ENCODE peak calls at places on chromosomes 3 and 15, in five cellular contexts. One of them, this sample, is unnamed. For H3K4me1, the result is how much of the 10 kb centered on the place peaks cover.

GRCh38 chr3:66253790-66254620 is 33.2 kb downstream of the SLC25A26 start:
- DNase-seq in heart right ventricle: no peak
- DNase-seq in right atrium auricular region: no peak
- DNase-seq in transverse colon: no peak
- DNase-seq in OCI-LY7: peak
- DNase-seq in this sample: no peak

GRCh38 chr3:30293621-30294240 is 312.7 kb upstream of the TGFBR2 start:
- DNase-seq in transverse colon: no peak
- DNase-seq in heart right ventricle: no peak
- DNase-seq in OCI-LY7: no peak
- DNase-seq in right atrium auricular region: no peak
- DNase-seq in this sample: no peak

GRCh38 chr15:44861917-44862316 is 94.6 kb upstream of the TERB2 start:
- DNase-seq in OCI-LY7: no peak
- DNase-seq in right atrium auricular region: no peak
- DNase-seq in transverse colon: no peak
- DNase-seq in heart right ventricle: no peak
- DNase-seq in this sample: no peak

GRCh38 chr15:80177151-80177550 is 24.4 kb downstream of the FAH start:
- DNase-seq in heart right ventricle: no peak
- DNase-seq in transverse colon: no peak
- DNase-seq in right atrium auricular region: no peak
- DNase-seq in OCI-LY7: no peak
- DNase-seq in this sample: no peak

GRCh38 chr3:48077835-48078234 is 61.6 kb upstream of the MAP4 start:
- DNase-seq in OCI-LY7: no peak
- DNase-seq in transverse colon: no peak
- DNase-seq in heart right ventricle: no peak
- DNase-seq in right atrium auricular region: no peak
- DNase-seq in this sample: no peak

GRCh38 chr3:109175411-109175810 is 38.9 kb downstream of the C3orf85 start:
- DNase-seq in transverse colon: no peak
- DNase-seq in heart right ventricle: no peak
- DNase-seq in right atrium auricular region: no peak
- DNase-seq in OCI-LY7: no peak
- DNase-seq in this sample: no peak

GRCh38 chr15:40106203-40107161 is 2.2 kb downstream of the BMF start:
- DNase-seq in heart right ventricle: peak
- DNase-seq in OCI-LY7: peak
- DNase-seq in transverse colon: peak
- DNase-seq in right atrium auricular region: peak
- DNase-seq in this sample: peak

GRCh38 chr3:105728913-105729312 is 139.9 kb downstream of the CBLB start:
- DNase-seq in right atrium auricular region: no peak
- DNase-seq in OCI-LY7: no peak
- DNase-seq in transverse colon: no peak
- DNase-seq in heart right ventricle: no peak
- DNase-seq in this sample: no peak

GRCh38 chr3:179027326-179027900 is 44.2 kb downstream of the ZMAT3 start:
- DNase-seq in OCI-LY7: no peak
- DNase-seq in right atrium auricular region: no peak
- DNase-seq in heart right ventricle: no peak
- DNase-seq in transverse colon: no peak
- DNase-seq in this sample: no peak

GRCh38 chr3:44926921-44927320 is 49.1 kb downstream of the ZDHHC3 start:
- DNase-seq in heart right ventricle: no peak
- DNase-seq in OCI-LY7: no peak
- DNase-seq in transverse colon: no peak
- DNase-seq in right atrium auricular region: no peak
- DNase-seq in this sample: no peak

GRCh38 chr3:187041362-187042061 is 97.8 kb downstream of the RPL39L start:
- DNase-seq in heart right ventricle: no peak
- DNase-seq in transverse colon: no peak
- DNase-seq in right atrium auricular region: no peak
- DNase-seq in OCI-LY7: no peak
- DNase-seq in this sample: no peak

GRCh38 chr3:123444023-123444422 is 4.9 kb downstream of the ADCY5 start:
- DNase-seq in heart right ventricle: no peak
- DNase-seq in OCI-LY7: no peak
- DNase-seq in right atrium auricular region: no peak
- DNase-seq in transverse colon: no peak
- DNase-seq in this sample: no peak

GRCh38 chr3:101216710-101217457 is 103.5 kb downstream of the IMPG2 start:
- DNase-seq in right atrium auricular region: peak
- DNase-seq in transverse colon: peak
- DNase-seq in heart right ventricle: peak
- DNase-seq in OCI-LY7: no peak
- DNase-seq in this sample: no peak

GRCh38 chr3:57154470-57154869 is 10.7 kb downstream of the IL17RD start:
- DNase-seq in OCI-LY7: no peak
- DNase-seq in right atrium auricular region: no peak
- DNase-seq in heart right ventricle: no peak
- DNase-seq in transverse colon: no peak
- DNase-seq in this sample: peak

GRCh38 chr15:57686657-57687056 is 19.9 kb upstream of the POLR2M start:
- DNase-seq in OCI-LY7: no peak
- DNase-seq in heart right ventricle: no peak
- DNase-seq in right atrium auricular region: no peak
- DNase-seq in transverse colon: no peak
- DNase-seq in this sample: no peak

GRCh38 chr15:58864602-58865419 is 68.7 kb downstream of the SLTM start:
- DNase-seq in transverse colon: no peak
- DNase-seq in right atrium auricular region: no peak
- DNase-seq in heart right ventricle: peak
- DNase-seq in OCI-LY7: no peak
- DNase-seq in this sample: peak

GRCh38 chr3:73094951-73095350 is 33.5 kb downstream of the EBLN2 start:
- DNase-seq in right atrium auricular region: no peak
- DNase-seq in OCI-LY7: no peak
- DNase-seq in heart right ventricle: peak
- DNase-seq in transverse colon: no peak
- DNase-seq in this sample: peak

GRCh38 chr15:22895465-22896190 is 57.2 kb downstream of the NIPA2 start:
- DNase-seq in transverse colon: peak
- DNase-seq in right atrium auricular region: no peak
- DNase-seq in OCI-LY7: no peak
- DNase-seq in heart right ventricle: no peak
- DNase-seq in this sample: peak

GRCh38 chr3:122374034-122374433 is 9.0 kb downstream of the MIX23 start:
- DNase-seq in OCI-LY7: no peak
- DNase-seq in right atrium auricular region: no peak
- DNase-seq in heart right ventricle: no peak
- DNase-seq in transverse colon: no peak
- DNase-seq in this sample: no peak

GRCh38 chr15:82663186-82663600 is 16.0 kb upstream of the CPEB1 start:
- DNase-seq in heart right ventricle: peak
- DNase-seq in transverse colon: peak
- DNase-seq in OCI-LY7: peak
- DNase-seq in right atrium auricular region: no peak
- DNase-seq in this sample: peak

GRCh38 chr3:71816141-71816540 is 31.2 kb upstream of the PROK2 start:
- DNase-seq in OCI-LY7: no peak
- DNase-seq in heart right ventricle: no peak
- DNase-seq in transverse colon: no peak
- DNase-seq in right atrium auricular region: no peak
- DNase-seq in this sample: no peak

GRCh38 chr3:99246010-99246654 is 344.6 kb upstream of the DCBLD2 start:
- DNase-seq in right atrium auricular region: no peak
- DNase-seq in transverse colon: no peak
- DNase-seq in OCI-LY7: no peak
- DNase-seq in heart right ventricle: no peak
- DNase-seq in this sample: no peak

DNA sequence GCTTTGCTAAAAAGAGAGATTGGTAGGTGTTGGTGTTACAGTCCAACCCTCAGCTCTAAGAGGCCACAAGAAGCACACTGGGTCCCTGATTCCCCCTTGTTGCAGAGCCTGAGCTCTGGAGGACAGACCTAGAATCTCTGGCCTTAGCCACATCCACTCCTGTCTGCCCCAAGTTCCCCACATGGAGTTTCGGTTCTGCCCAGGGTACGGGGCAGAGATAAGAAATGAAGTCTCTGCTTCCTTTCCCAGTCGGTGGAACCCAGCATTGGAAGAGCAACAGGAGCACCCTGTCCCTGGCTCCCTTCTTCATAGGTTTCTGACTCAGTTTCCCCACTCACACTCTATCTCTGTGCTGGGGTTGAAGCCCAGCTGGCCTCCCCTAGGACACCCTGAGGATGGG is 13.2 kb downstream of the PRR23E start:
- DNase-seq in transverse colon: no peak
- DNase-seq in OCI-LY7: no peak
- DNase-seq in right atrium auricular region: no peak
- DNase-seq in heart right ventricle: no peak
- DNase-seq in this sample: no peak
- H3K4me1 ChIP-seq in transverse colon: under half
- H3K4me1 ChIP-seq in OCI-LY7: under half
- H3K4me1 ChIP-seq in right atrium auricular region: under half
- H3K4me1 ChIP-seq in heart right ventricle: under half
- H3K4me1 ChIP-seq in this sample: under half

GRCh38 chr15:63401714-63402497 is 20.3 kb upstream of the CA12 start:
- DNase-seq in right atrium auricular region: no peak
- DNase-seq in OCI-LY7: no peak
- DNase-seq in transverse colon: no peak
- DNase-seq in heart right ventricle: no peak
- DNase-seq in this sample: no peak
- H3K4me1 ChIP-seq in right atrium auricular region: under half
- H3K4me1 ChIP-seq in OCI-LY7: under half
- H3K4me1 ChIP-seq in transverse colon: under half
- H3K4me1 ChIP-seq in heart right ventricle: under half
- H3K4me1 ChIP-seq in this sample: under half

GRCh38 chr3:50622881-50623280 is 5.9 kb downstream of the MAPKAPK3 start:
- DNase-seq in right atrium auricular region: no peak
- DNase-seq in OCI-LY7: no peak
- DNase-seq in heart right ventricle: no peak
- DNase-seq in transverse colon: no peak
- DNase-seq in this sample: no peak
- H3K4me1 ChIP-seq in right atrium auricular region: half or more
- H3K4me1 ChIP-seq in OCI-LY7: under half
- H3K4me1 ChIP-seq in heart right ventricle: half or more
- H3K4me1 ChIP-seq in transverse colon: under half
- H3K4me1 ChIP-seq in this sample: under half

GRCh38 chr15:98666441-98666840 is 18.1 kb downstream of the IGF1R start:
- DNase-seq in transverse colon: no peak
- DNase-seq in right atrium auricular region: no peak
- DNase-seq in OCI-LY7: no peak
- DNase-seq in heart right ventricle: no peak
- DNase-seq in this sample: peak

GRCh38 chr15:98663606-98664005 is 15.3 kb downstream of the IGF1R start:
- DNase-seq in heart right ventricle: no peak
- DNase-seq in transverse colon: no peak
- DNase-seq in OCI-LY7: no peak
- DNase-seq in right atrium auricular region: no peak
- DNase-seq in this sample: peak

GRCh38 chr15:98660055-98660454 is 11.7 kb downstream of the IGF1R start:
- DNase-seq in right atrium auricular region: no peak
- DNase-seq in OCI-LY7: no peak
- DNase-seq in heart right ventricle: no peak
- DNase-seq in transverse colon: no peak
- DNase-seq in this sample: no peak

GRCh38 chr15:98666841-98667240 is 18.5 kb downstream of the IGF1R start:
- DNase-seq in right atrium auricular region: no peak
- DNase-seq in transverse colon: no peak
- DNase-seq in heart right ventricle: no peak
- DNase-seq in OCI-LY7: no peak
- DNase-seq in this sample: peak

GRCh38 chr15:98663045-98663444 is 14.7 kb downstream of the IGF1R start:
- DNase-seq in right atrium auricular region: no peak
- DNase-seq in OCI-LY7: no peak
- DNase-seq in heart right ventricle: no peak
- DNase-seq in transverse colon: no peak
- DNase-seq in this sample: peak
- H3K4me1 ChIP-seq in right atrium auricular region: half or more
- H3K4me1 ChIP-seq in OCI-LY7: under half
- H3K4me1 ChIP-seq in heart right ventricle: half or more
- H3K4me1 ChIP-seq in transverse colon: under half
- H3K4me1 ChIP-seq in this sample: under half

DNA sequence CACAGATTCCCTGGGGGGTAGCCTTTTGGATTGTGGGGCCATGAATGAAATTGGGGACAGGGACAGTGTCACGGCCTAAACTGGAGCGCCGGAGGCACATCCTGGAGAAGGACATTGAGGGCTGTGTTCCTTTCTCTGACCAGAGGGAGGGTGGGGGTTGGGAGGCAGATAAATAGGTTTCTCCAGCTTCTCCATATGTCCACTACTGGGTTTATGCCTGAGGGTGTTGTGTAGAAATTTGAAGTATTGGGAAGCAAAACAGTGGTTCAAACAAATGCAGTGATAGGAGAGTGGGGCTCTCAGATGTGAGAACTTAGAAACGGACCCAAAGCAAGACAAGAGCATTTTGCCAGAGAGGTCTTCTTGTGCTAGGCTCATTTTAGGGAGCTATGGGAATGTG is 34.3 kb downstream of the TRIM71 start:
- DNase-seq in right atrium auricular region: no peak
- DNase-seq in OCI-LY7: no peak
- DNase-seq in transverse colon: no peak
- DNase-seq in heart right ventricle: no peak
- DNase-seq in this sample: no peak
- H3K4me1 ChIP-seq in right atrium auricular region: under half
- H3K4me1 ChIP-seq in OCI-LY7: under half
- H3K4me1 ChIP-seq in transverse colon: under half
- H3K4me1 ChIP-seq in heart right ventricle: under half
- H3K4me1 ChIP-seq in this sample: under half

GRCh38 chr15:88629071-88629470 is 7.9 kb downstream of the AEN start:
- DNase-seq in OCI-LY7: no peak
- DNase-seq in right atrium auricular region: no peak
- DNase-seq in transverse colon: no peak
- DNase-seq in heart right ventricle: no peak
- DNase-seq in this sample: no peak
- H3K4me1 ChIP-seq in OCI-LY7: half or more
- H3K4me1 ChIP-seq in right atrium auricular region: under half
- H3K4me1 ChIP-seq in transverse colon: under half
- H3K4me1 ChIP-seq in heart right ventricle: under half
- H3K4me1 ChIP-seq in this sample: under half

DNA sequence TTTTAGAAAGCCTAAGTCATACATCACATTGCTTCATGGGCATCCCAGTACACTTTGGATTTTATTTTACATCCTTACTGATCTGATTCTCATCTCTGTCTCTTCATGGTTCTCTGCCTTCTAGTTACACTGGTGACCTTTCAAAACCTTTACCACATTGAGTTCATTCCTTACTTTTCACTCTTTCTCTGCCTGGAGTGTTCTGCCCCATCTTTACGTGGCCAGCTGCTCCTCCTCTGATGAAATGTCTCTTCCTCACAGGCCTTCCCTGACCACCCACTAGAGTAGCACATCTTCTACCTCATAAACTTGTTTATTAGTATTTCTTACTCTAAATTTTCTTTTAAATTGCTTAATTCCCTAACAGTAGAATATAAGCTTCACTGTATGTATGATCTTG is 17.7 kb downstream of the CTNNB1 start:
- DNase-seq in right atrium auricular region: no peak
- DNase-seq in transverse colon: no peak
- DNase-seq in heart right ventricle: no peak
- DNase-seq in OCI-LY7: no peak
- DNase-seq in this sample: no peak
- H3K4me1 ChIP-seq in right atrium auricular region: half or more
- H3K4me1 ChIP-seq in transverse colon: half or more
- H3K4me1 ChIP-seq in heart right ventricle: half or more
- H3K4me1 ChIP-seq in OCI-LY7: under half
- H3K4me1 ChIP-seq in this sample: under half